ENCODE peak calls at places on chromosome 17, in seven cellular contexts. K is H1, Q is IMR-90, S is neuronal stem cell, C is mesendoderm, X is mesenchymal stem cell, N is trophoblast cell. G is an unnamed sample.

GRCh38 chr17:65064452-65065019 is 8.0 kb upstream of the GNA13 start:
- DNase-seq in K (no peak), Q (peak; percentile 88), S (no peak), C (peak; percentile 95), X (peak; percentile 84), N (no peak), G (peak; percentile 43)

GRCh38 chr17:57832711-57833596 is 16.9 kb downstream of the MRPS23 start:
- DNase-seq in K (peak; percentile 74), Q (peak; percentile 76), S (peak; percentile 69), C (peak; percentile 86), X (peak; percentile 88), N (peak; percentile 39), G (peak; percentile 80)

GRCh38 chr17:79672496-79672895 is 58.2 kb upstream of the ENPP7 start:
- DNase-seq in K (no peak), Q (no peak), S (no peak), C (no peak), X (no peak), N (no peak), G (no peak)

GRCh38 chr17:73198930-73199260 is 6.0 kb downstream of the COG1 start:
- DNase-seq in K (no peak), Q (no peak), S (no peak), C (no peak), X (no peak), N (no peak), G (no peak)

GRCh38 chr17:82031885-82032627 is 578 bp downstream of the RAC3 start:
- DNase-seq in K (peak; percentile 85), Q (no peak), S (no peak), C (peak; percentile 53), X (peak; percentile 13), N (no peak), G (peak; percentile 91)

GRCh38 chr17:78343099-78343432 is 16.8 kb downstream of the SOCS3 start:
- DNase-seq in K (no peak), Q (peak; percentile 87), S (no peak), C (peak; percentile 85), X (peak; percentile 93), N (peak; percentile 47), G (peak; percentile 75)

GRCh38 chr17:15655162-15655561 is 28.9 kb downstream of the TRIM16 start:
- DNase-seq in K (no peak), Q (no peak), S (no peak), C (peak; percentile 55), X (no peak), N (peak; percentile 93), G (no peak)

GRCh38 chr17:4074831-4075495 is 67.9 kb downstream of the ZZEF1 start:
- DNase-seq in K (no peak), Q (peak; percentile 47), S (peak; percentile 29), C (peak; percentile 58), X (peak; percentile 44), N (peak; percentile 92), G (no peak)

GRCh38 chr17:12422632-12423031 is 243.1 kb upstream of the MYOCD start:
- DNase-seq in K (no peak), Q (no peak), S (no peak), C (no peak), X (no peak), N (no peak), G (no peak)

GRCh38 chr17:32502710-32503109 is 15.9 kb downstream of the CDK5R1 start:
- DNase-seq in K (no peak), Q (no peak), S (no peak), C (no peak), X (no peak), N (no peak), G (no peak)

GRCh38 chr17:32504166-32504990 is 17.6 kb downstream of the CDK5R1 start:
- DNase-seq in K (no peak), Q (no peak), S (no peak), C (peak; percentile 51), X (peak; percentile 40), N (no peak), G (no peak)

GRCh38 chr17:32503251-32504165 is 16.7 kb downstream of the CDK5R1 start:
- DNase-seq in K (no peak), Q (no peak), S (no peak), C (no peak), X (peak; percentile 68), N (no peak), G (no peak)

GRCh38 chr17:32498362-32498761 is 11.6 kb downstream of the CDK5R1 start:
- DNase-seq in K (peak; percentile 62), Q (no peak), S (no peak), C (peak; percentile 46), X (no peak), N (no peak), G (peak; percentile 73)

DNA sequence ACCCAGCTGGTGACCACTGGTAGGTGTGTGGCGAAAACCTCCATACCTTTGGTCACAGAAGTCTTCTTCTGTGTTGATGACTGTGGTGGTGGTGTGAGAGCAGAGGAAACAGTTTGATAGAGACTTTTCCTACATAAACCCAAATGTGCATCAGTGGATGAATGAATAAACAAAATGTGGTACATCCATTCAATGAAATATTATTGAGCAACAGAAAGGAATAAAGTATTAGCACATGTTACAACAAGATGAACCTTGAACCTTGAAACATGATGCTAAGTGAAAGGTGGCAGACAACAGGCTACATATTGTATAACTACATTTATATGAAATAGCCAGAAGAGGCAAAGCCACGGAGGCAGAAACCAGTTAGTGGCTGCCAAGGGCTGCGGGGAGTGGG is 15.2 kb downstream of the CDK5R1 start:
- DNase-seq in K (no peak), Q (no peak), S (no peak), C (no peak), X (no peak), N (no peak), G (no peak)
- H2AK5ac ChIP-seq in K (no peak overlapping the region), Q (no peak overlapping the region), S (no peak overlapping the region), C (no peak overlapping the region), X (no peak overlapping the region), N (no peak overlapping the region), G (no peak overlapping the region)

DNA sequence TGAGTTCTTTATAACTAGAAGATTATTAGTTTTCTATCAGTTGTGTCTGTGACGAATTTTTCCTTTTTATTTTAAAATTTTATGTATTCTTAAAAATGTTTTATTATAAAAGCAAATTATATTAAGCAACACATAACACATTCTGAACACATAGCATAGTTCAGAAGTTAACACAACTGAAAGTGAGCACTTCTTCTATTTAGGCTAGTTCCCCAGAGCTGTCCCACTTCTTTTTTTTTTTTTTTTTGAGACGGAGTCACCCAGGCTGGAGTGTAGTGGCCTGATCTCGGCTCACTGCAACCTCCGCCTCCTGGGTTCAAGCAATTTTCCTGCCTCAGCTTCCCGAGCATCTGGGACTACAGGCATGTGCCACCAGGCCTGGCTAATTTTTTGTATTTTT is 37.7 kb upstream of the ALDH3A2 start:
- DNase-seq in K (no peak), Q (no peak), S (no peak), C (no peak), X (no peak), N (no peak), G (no peak)
- H3K27ac ChIP-seq in K (no peak overlapping the region), Q (no peak overlapping the region), S (no peak overlapping the region), C (no peak overlapping the region), X (no peak overlapping the region), N (no peak overlapping the region), G (no peak overlapping the region)

DNA sequence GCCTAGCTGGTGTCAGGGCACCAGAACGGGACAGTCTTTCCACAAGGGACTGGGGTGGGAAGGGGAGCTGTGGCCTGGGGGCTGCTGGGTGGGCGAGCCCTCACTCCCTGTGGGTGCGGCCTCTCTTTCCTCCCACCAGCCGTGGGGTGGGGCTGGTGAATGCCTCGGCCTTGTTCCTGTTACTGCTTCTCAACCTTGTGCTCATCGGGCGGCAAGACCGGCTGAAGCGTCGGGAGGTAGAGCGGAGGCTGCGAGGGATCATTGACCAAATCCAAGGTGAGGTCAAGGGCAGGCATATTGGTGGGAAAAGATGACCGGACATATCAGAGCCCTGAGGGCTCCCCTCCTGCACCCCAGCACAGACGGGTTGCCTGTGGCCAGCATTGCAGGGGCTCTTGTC is 29.2 kb downstream of the CASKIN2 start:
- DNase-seq in K (no peak), Q (no peak), S (no peak), C (no peak), X (no peak), N (no peak), G (no peak)
- H2AK5ac ChIP-seq in K (no peak overlapping the region), Q (no peak overlapping the region), S (no peak overlapping the region), C (no peak overlapping the region), X (no peak overlapping the region), N (no peak overlapping the region), G (no peak overlapping the region)

GRCh38 chr17:72056155-72056554 is 64.7 kb upstream of the SOX9 start:
- DNase-seq in K (no peak), Q (no peak), S (no peak), C (no peak), X (no peak), N (no peak), G (no peak)
- H3K27ac ChIP-seq in K (no peak overlapping the region), Q (no peak overlapping the region), S (no peak overlapping the region), C (no peak overlapping the region), X (no peak overlapping the region), N (no peak overlapping the region), G (no peak overlapping the region)